ENCODE peak calls at places on chromosomes 5 and 9, in nine cellular contexts. B, L, T, F, I, C, P, X and G are unnamed samples.

GRCh38 chr5:145778144-145778900 is 56.8 kb downstream of the PRELID2 start:
- DNase-seq in T (no peak), C (no peak), P (no peak), L (peak), F (no peak), X (no peak), I (no peak), B (no peak), G (no peak)

GRCh38 chr5:95130951-95131350 is 153.9 kb downstream of the MCTP1 start:
- DNase-seq in P (no peak), T (no peak), F (no peak), C (peak), I (no peak), X (no peak), B (no peak), L (no peak), G (no peak)

GRCh38 chr5:149878371-149878770 is 66.2 kb downstream of the PDE6A start:
- DNase-seq in L (no peak), X (peak), I (no peak), P (no peak), C (no peak), B (no peak), F (peak), T (no peak), G (no peak)

GRCh38 chr9:76576344-76576743 is 117.4 kb downstream of the GCNT1 start:
- DNase-seq in I (peak), P (no peak), F (peak), X (peak), B (no peak), L (no peak), T (peak), C (no peak), G (peak)

GRCh38 chr5:80937591-80937990 is 22.6 kb upstream of the RASGRF2 start:
- DNase-seq in C (no peak), X (no peak), F (no peak), I (no peak), T (no peak), B (no peak), P (no peak), L (no peak), G (peak)

GRCh38 chr5:157750320-157750719 is 6.8 kb downstream of the LSM11 start:
- DNase-seq in I (no peak), C (no peak), L (no peak), T (no peak), B (no peak), X (no peak), F (peak), P (no peak), G (peak)

GRCh38 chr5:131899686-131900085 is 45.8 kb downstream of the MEIKIN start:
- DNase-seq in C (no peak), B (no peak), P (no peak), T (no peak), L (no peak), X (peak), I (no peak), F (peak), G (no peak)

GRCh38 chr9:121322037-121322736 is 47.9 kb downstream of the STOM start:
- DNase-seq in T (no peak), B (no peak), X (peak), P (no peak), L (no peak), F (peak), I (peak), C (no peak), G (peak)

GRCh38 chr5:45454114-45454513 is 242.1 kb downstream of the HCN1 start:
- DNase-seq in P (no peak), I (peak), F (no peak), L (no peak), T (no peak), X (peak), B (no peak), C (peak), G (peak)

DNA sequence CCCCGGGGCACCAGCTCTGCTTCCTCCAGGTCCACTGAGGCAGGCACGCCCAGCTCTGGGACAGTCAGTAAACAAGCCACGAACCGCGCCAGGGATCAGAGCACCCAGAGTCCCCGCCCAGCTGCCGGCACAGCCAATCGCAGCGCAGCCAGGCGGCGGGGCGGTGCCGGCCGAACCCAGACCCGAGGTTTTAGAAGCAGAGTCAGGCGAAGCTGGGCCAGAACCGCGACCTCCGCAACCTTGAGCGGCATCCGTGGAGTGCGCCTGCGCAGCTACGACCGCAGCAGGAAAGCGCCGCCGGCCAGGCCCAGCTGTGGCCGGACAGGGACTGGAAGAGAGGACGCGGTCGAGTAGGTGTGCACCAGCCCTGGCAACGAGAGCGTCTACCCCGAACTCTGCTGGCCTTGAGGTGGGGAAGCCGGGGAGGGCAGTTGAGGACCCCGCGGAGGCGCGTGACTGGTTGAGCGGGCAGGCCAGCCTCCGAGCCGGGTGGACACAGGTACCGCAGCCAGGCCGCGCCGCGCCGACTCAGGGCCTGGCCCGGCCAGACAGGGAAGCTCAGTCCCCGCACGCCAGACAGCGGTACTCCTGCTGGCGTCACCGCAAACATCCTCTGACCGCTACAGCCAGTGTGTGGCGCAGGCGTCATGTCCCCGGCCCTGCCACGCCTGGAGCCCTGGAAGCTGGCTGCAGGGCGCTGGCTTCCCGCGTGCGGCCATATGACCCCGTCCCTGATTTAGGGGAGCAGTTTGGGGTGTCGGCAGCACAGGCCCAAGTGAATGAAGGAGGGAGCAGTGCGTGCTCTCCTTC is at the start of gene CTSL:
- DNase-seq in T (peak), I (no peak), C (peak), L (peak), F (peak), X (peak), B (peak), P (peak), G (peak)
- TF ChIP-seq CTCF in T (no peak), I (no peak), C (peak), L (peak), F (peak), X (peak), B (no peak), P (peak), G (peak)

GRCh38 chr5:115657883-115658233 is 32.0 kb upstream of the TMED7 start:
- DNase-seq in P (no peak), B (no peak), L (no peak), C (no peak), T (no peak), F (peak), X (peak), I (peak), G (peak)
- H3K4me3 ChIP-seq in P (no peak), B (no peak), L (no peak), C (no peak), T (no peak), F (no peak), X (no peak), I (no peak), G (no peak)

DNA sequence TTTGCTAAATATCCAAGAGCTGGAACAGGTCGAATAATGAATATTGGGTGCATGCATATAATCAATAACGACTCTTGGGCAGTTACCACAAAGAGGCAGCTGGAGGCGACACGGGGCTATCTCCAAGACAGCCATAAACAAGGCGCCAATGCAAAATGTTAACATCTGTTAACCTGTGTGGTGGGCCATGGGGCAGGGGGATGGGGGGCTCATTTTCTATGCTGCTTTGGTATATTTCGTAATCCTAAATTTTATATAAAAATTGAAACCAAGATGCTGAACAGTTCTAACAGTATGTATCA is 1.3 kb upstream of the RNF44 start:
- DNase-seq in C (no peak), B (no peak), X (no peak), L (no peak), F (no peak), I (no peak), P (no peak), T (no peak), G (no peak)
- TF ChIP-seq CTCF in C (no peak), B (no peak), X (no peak), L (no peak), F (no peak), I (no peak), P (no peak), T (no peak), G (no peak)

GRCh38 chr9:12652973-12653372 is 40.2 kb upstream of the TYRP1 start:
- DNase-seq in C (no peak), B (no peak), L (no peak), I (no peak), F (no peak), P (no peak), T (no peak), X (no peak), G (no peak)
- H3K4me3 ChIP-seq in C (no peak), B (no peak), L (no peak), I (no peak), F (no peak), P (no peak), T (no peak), X (no peak), G (no peak)

GRCh38 chr5:154751854-154752253 is 3.3 kb upstream of the LARP1 start:
- DNase-seq in P (no peak), X (no peak), I (no peak), T (no peak), C (no peak), L (no peak), F (no peak), B (no peak), G (no peak)
- TF ChIP-seq CTCF in P (no peak), X (no peak), I (no peak), T (no peak), C (no peak), L (no peak), F (no peak), B (no peak), G (no peak)

GRCh38 chr5:136212252-136212721 is 19.3 kb upstream of the SMIM32 start:
- DNase-seq in L (peak), P (peak), T (peak), C (peak), B (peak), I (no peak), X (peak), F (peak), G (no peak)

GRCh38 chr5:136209346-136209910 is 16.5 kb upstream of the SMIM32 start:
- DNase-seq in T (no peak), L (no peak), F (no peak), I (no peak), B (no peak), C (no peak), X (no peak), P (no peak), G (no peak)

GRCh38 chr5:136210259-136210658 is 17.3 kb upstream of the SMIM32 start:
- DNase-seq in T (no peak), C (no peak), X (peak), I (no peak), F (peak), B (no peak), L (no peak), P (no peak), G (no peak)

GRCh38 chr5:136208946-136209345 is 16.0 kb upstream of the SMIM32 start:
- DNase-seq in T (no peak), P (no peak), L (no peak), B (no peak), I (no peak), F (no peak), X (no peak), C (no peak), G (no peak)

DNA sequence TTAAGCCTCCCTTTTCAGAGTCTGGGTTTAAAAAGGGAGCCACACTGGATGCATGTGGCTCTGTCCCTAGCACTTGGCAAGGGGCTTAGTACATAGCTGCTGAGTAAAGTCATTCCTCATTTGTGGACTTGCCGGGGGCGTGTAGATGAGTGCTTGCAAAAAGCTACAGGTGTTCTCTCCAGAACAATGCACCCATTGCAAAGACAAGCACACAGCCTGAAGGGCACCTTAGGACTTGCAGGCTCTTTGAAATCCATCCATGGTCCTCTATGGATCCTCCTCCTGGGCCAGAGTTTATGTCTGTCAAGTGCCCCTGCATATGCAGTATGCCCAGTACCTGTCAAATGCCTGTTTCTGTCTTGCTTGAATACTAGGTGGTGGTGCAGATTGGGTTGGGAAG is 18.3 kb upstream of the SMIM32 start:
- DNase-seq in F (no peak), B (no peak), C (no peak), L (no peak), T (no peak), P (no peak), I (no peak), X (no peak), G (no peak)
- H3K4me3 ChIP-seq in F (no peak), B (no peak), C (no peak), L (no peak), T (no peak), P (no peak), I (no peak), X (no peak), G (no peak)